ENCODE peak calls at places on chromosome 21, in six cellular contexts. N is left cardiac atrium; T is AG10803; H is stimulated activated CD4-positive, alpha-beta T cell treated with anti-CD3 and anti-CD28 coated beads, Interleukin-4, amount 100 ng/mL, for 48 hours; F is lung microvascular endothelial cell; U is nucleus accumbens. E is an unnamed sample.

GRCh38 chr21:42570841-42571387 is 57.3 kb downstream of the SLC37A1 start:
- DNase-seq in N (no peak), T (no peak), H (no peak), F (no peak), U (no peak), E (no peak)

GRCh38 chr21:37636152-37636860 is 269.7 kb downstream of the DYRK1A start:
- DNase-seq in N (no peak), T (peak), H (no peak), F (no peak), U (no peak), E (peak)

GRCh38 chr21:33688343-33688742 is 46.0 kb downstream of the ITSN1 start:
- DNase-seq in N (no peak), T (peak), H (no peak), F (no peak), U (no peak), E (no peak)

GRCh38 chr21:43340491-43341348 is 86.2 kb downstream of the SIK1 start:
- DNase-seq in N (peak), T (peak), H (no peak), F (peak), U (no peak), E (peak)

GRCh38 chr21:25387665-25388064 is 219.6 kb downstream of the MRPL39 start:
- DNase-seq in N (no peak), T (no peak), H (no peak), F (no peak), U (no peak), E (no peak)

GRCh38 chr21:32712043-32712442 is 15.8 kb downstream of the SYNJ1 start:
- DNase-seq in N (no peak), T (no peak), H (no peak), F (no peak), U (no peak), E (no peak)

GRCh38 chr21:33121715-33122475 is 52.0 kb downstream of the OLIG1 start:
- DNase-seq in N (no peak), T (peak), H (no peak), F (peak), U (no peak), E (no peak)

GRCh38 chr21:44711327-44712202 is at the start of gene TSPEAR:
- DNase-seq in N (no peak), T (no peak), H (no peak), F (no peak), U (no peak), E (peak)

GRCh38 chr21:34517039-34517438 is 5.0 kb upstream of the KCNE1 start:
- DNase-seq in N (no peak), T (no peak), H (no peak), F (no peak), U (no peak), E (no peak)

GRCh38 chr21:45963225-45963555 is 18.4 kb upstream of the COL6A1 start:
- DNase-seq in N (no peak), T (peak), H (no peak), F (no peak), U (no peak), E (no peak)

GRCh38 chr21:43681650-43682049 is 22.3 kb downstream of the RRP1B start:
- DNase-seq in N (no peak), T (no peak), H (no peak), F (no peak), U (no peak), E (no peak)